ENCODE peak calls at places on chromosome X, in seven cellular contexts. S is tibial nerve, I is psoas muscle, W is tibial artery, A is fibroblast of lung, E is neural progenitor cell, Q is Caco-2. J is an unnamed sample. For H3K4me1, the result is how much of the 10 kb centered on the place peaks cover.

GRCh38 chrX:115562492-115562872 is 1.5 kb downstream of the PLS3 start:
- DNase-seq in A (peak), I (no peak), E (no peak), S (no peak), W (no peak), Q (peak), J (peak)

GRCh38 chrX:257681-258289 is 23.4 kb upstream of the PLCXD1 start:
- DNase-seq in A (no peak), W (no peak), E (no peak), I (peak), Q (no peak), S (no peak), J (no peak)

GRCh38 chrX:9829308-9830267 is 43.4 kb downstream of the SHROOM2 start:
- DNase-seq in Q (no peak), W (no peak), A (peak), S (no peak), I (no peak), E (no peak), J (no peak)

GRCh38 chrX:27491397-27491796 is 28.3 kb upstream of the PPP4R3C start:
- DNase-seq in E (no peak), S (no peak), Q (no peak), I (no peak), W (no peak), A (no peak), J (no peak)

GRCh38 chrX:150887906-150888465 is 10.5 kb downstream of the CD99L2 start:
- DNase-seq in I (no peak), W (no peak), E (no peak), Q (no peak), S (no peak), A (peak), J (no peak)

GRCh38 chrX:155819966-155820491 is 61.1 kb upstream of the VAMP7 start:
- DNase-seq in I (peak), Q (peak), S (no peak), A (peak), E (peak), W (peak), J (peak)

GRCh38 chrX:1462596-1463251 is 10.0 kb upstream of the ASMTL start:
- DNase-seq in W (peak), I (no peak), A (peak), Q (peak), S (no peak), E (no peak), J (no peak)

GRCh38 chrX:115021121-115021520 is 3.7 kb upstream of the IL13RA2 start:
- DNase-seq in I (no peak), S (no peak), E (no peak), W (no peak), A (no peak), Q (no peak), J (peak)

GRCh38 chrX:74426071-74426470 is 4.8 kb downstream of the SLC16A2 start:
- DNase-seq in W (no peak), S (no peak), A (no peak), E (no peak), I (no peak), Q (no peak), J (no peak)

GRCh38 chrX:64894454-64895038 is 81.7 kb downstream of the ZC4H2 start:
- DNase-seq in E (peak), A (no peak), W (no peak), S (no peak), Q (no peak), I (no peak), J (peak)

GRCh38 chrX:19670321-19670750 is 155.0 kb upstream of the MAP3K15 start:
- DNase-seq in W (no peak), Q (no peak), A (no peak), I (peak), E (no peak), S (no peak), J (peak)

GRCh38 chrX:74133156-74133796 is 170.7 kb upstream of the ZCCHC13 start:
- DNase-seq in S (no peak), E (peak), W (no peak), I (no peak), Q (no peak), A (peak), J (peak)

GRCh38 chrX:13283968-13284914 is 35.6 kb downstream of the ATXN3L start:
- DNase-seq in Q (no peak), A (peak), I (no peak), E (peak), S (no peak), W (no peak), J (peak)

GRCh38 chrX:39414290-39414847 is 613.1 kb downstream of the MID1IP1 start:
- DNase-seq in E (no peak), S (no peak), A (no peak), W (no peak), Q (no peak), I (no peak), J (no peak)

GRCh38 chrX:3728454-3728853 is 15.0 kb upstream of the PRKX start:
- DNase-seq in I (no peak), W (no peak), A (peak), Q (no peak), S (no peak), E (no peak), J (no peak)

GRCh38 chrX:39661508-39661907 is 436.2 kb downstream of the BCOR start:
- DNase-seq in W (no peak), I (no peak), E (no peak), A (no peak), S (no peak), Q (no peak), J (no peak)

GRCh38 chrX:73944582-73944947 is 359.4 kb upstream of the ZCCHC13 start:
- DNase-seq in A (peak), W (no peak), S (no peak), I (no peak), E (peak), Q (no peak), J (peak)

GRCh38 chrX:31656013-31656412 is 584.2 kb upstream of the FTHL17 start:
- DNase-seq in A (peak), I (no peak), W (no peak), Q (no peak), S (no peak), E (no peak), J (no peak)

GRCh38 chrX:93259029-93259428 is 414.3 kb downstream of the NAP1L3 start:
- DNase-seq in Q (no peak), S (no peak), A (no peak), W (no peak), E (no peak), I (no peak), J (no peak)

GRCh38 chrX:24098932-24099331 is 44.2 kb downstream of the EIF2S3 start:
- DNase-seq in S (no peak), E (no peak), I (no peak), W (no peak), Q (no peak), A (no peak), J (no peak)

GRCh38 chrX:2707334-2707760 is 16.3 kb downstream of the CD99 start:
- DNase-seq in S (peak), W (peak), I (peak), A (peak), Q (peak), E (peak), J (peak)

GRCh38 chrX:130299279-130300009 is 30.7 kb upstream of the ZNF280C start:
- DNase-seq in W (no peak), I (no peak), A (no peak), S (no peak), E (no peak), Q (no peak), J (peak)

GRCh38 chrX:143873343-143873742 is 10.5 kb upstream of the UBE2NL start:
- DNase-seq in S (no peak), I (no peak), Q (no peak), W (no peak), E (no peak), A (peak), J (peak)

GRCh38 chrX:44314259-44314734 is 29.2 kb downstream of the EFHC2 start:
- DNase-seq in W (no peak), I (peak), Q (peak), E (no peak), A (peak), S (no peak), J (peak)

GRCh38 chrX:11759172-11759460 is 1.1 kb downstream of the MSL3 start:
- DNase-seq in A (no peak), W (no peak), E (no peak), I (no peak), Q (no peak), S (no peak), J (no peak)

GRCh38 chrX:103437147-103437873 is 61.0 kb downstream of the BEX3 start:
- DNase-seq in E (no peak), Q (no peak), S (no peak), A (no peak), W (no peak), I (no peak), J (no peak)

GRCh38 chrX:110462957-110463356 is 104.3 kb downstream of the RTL9 start:
- DNase-seq in E (no peak), S (no peak), I (no peak), W (no peak), A (no peak), Q (no peak), J (no peak)

GRCh38 chrX:41447897-41448296 is 754 bp downstream of the NYX start:
- DNase-seq in W (no peak), E (no peak), I (no peak), Q (no peak), A (no peak), S (no peak), J (no peak)

GRCh38 chrX:23344208-23344903 is 9.7 kb downstream of the PTCHD1 start:
- DNase-seq in A (peak), Q (no peak), I (no peak), W (no peak), S (no peak), E (no peak), J (no peak)

GRCh38 chrX:572490-573124 is 58.0 kb upstream of the SHOX start:
- DNase-seq in W (no peak), A (no peak), E (no peak), S (no peak), Q (no peak), I (no peak), J (no peak)

GRCh38 chrX:6856471-6856870 is 291.0 kb upstream of the STS start:
- DNase-seq in W (no peak), A (no peak), E (no peak), I (no peak), S (no peak), Q (no peak), J (no peak)
- H3K4me3 ChIP-seq in W (no peak), A (no peak), E (no peak), I (no peak), S (no peak), Q (no peak), J (no peak)

GRCh38 chrX:129097668-129098067 is 425.6 kb downstream of the SMARCA1 start:
- DNase-seq in Q (no peak), I (no peak), W (no peak), A (no peak), E (no peak), S (no peak), J (no peak)

GRCh38 chrX:129099206-129099605 is 424.1 kb downstream of the SMARCA1 start:
- DNase-seq in E (peak), I (no peak), S (no peak), Q (no peak), W (no peak), A (no peak), J (no peak)
- H3K4me1 ChIP-seq in E (under half), I (under half), S (under half), Q (under half), W (under half), A (under half), J (under half)

DNA sequence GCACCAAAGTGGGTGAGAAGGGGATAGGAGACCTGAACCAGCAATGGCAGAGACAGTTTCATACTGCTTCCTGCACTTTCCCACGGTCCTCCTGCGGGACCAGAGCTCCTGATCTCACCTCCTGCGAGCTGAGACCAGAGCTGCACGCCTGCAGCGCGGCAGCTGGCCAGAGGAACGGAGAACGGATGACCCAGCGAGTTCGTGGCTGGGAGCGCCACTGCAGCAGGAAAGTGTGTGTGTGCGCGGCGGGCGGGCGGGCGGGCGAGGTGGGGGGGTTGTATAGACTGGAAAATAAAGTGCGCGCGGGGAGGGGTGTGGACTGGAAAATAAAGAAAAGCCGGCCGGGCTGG is 16.5 kb downstream of the MCF2 start:
- DNase-seq in E (peak), A (peak), I (no peak), S (no peak), W (no peak), Q (no peak), J (no peak)
- H3K4me3 ChIP-seq in E (peak), A (peak), I (peak), S (no peak), W (peak), Q (no peak), J (no peak)

DNA sequence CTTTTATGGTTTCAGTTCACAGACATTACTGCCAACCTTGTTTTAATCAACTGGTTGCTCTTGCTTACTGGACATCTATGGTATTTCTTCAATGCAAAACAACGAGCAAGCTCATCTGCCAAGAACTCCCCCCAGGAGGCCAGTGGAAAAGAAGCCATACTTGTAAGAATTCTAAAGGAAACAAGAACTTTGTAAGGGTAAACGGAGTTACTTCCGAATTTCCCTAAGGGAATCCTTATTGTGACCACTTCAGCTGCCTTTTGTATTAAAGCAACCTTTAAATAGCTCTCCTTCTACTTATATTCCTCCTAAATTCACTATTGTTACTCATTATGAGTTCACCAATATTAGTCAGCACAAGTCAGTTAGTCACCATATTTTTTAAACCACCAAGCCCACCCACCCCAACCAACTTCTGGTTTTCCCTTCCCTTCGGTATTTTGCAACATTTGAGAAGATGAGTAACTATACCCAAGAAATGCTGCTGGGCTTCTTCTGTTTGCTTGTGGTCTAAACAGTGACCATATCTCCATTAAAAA is 602.8 kb upstream of the DIPK2B start:
- DNase-seq in S (no peak), I (no peak), A (peak), W (no peak), Q (no peak), E (no peak), J (no peak)
- H3K4me1 ChIP-seq in S (under half), I (under half), A (under half), W (under half), Q (under half), E (under half), J (under half)

DNA sequence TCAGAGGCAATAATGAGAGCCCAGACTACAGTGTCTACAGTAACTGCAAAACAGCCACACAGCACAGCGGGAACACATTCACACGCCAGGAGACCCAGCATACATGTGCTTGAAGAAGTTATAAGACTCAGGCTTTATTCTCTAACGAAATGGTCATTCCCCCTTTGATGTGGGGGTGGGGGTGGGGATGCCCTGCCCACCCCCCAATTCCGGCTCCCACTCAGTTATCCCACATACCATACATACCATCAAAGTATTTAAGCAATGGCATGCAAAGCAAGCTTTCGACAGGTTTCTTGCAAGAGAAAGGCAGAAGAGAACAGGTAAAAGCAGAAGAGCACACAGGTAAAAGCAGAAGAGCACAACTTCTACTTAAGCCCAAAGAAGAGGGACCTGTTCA is 3.6 kb downstream of the MECP2 start:
- DNase-seq in S (no peak), W (no peak), I (no peak), E (no peak), Q (no peak), A (no peak), J (no peak)
- H3K4me3 ChIP-seq in S (no peak), W (peak), I (no peak), E (peak), Q (no peak), A (no peak), J (no peak)

J was measured in SJCRH30.